ENCODE peak calls at places on chromosomes 1 and 21, in four cellular contexts. T is Karpas-422, O is PC-3, V is mammary epithelial cell. I is an unnamed sample. For H4K20me1, the result is how much of the 10 kb centered on the place peaks cover.

GRCh38 chr1:216721878-216722277 is 1.4 kb downstream of the ESRRG start:
- DNase-seq in O (no peak), T (no peak), V (no peak), I (no peak)

GRCh38 chr1:117886101-117886795 is 43.2 kb downstream of the GDAP2 start:
- DNase-seq in O (no peak), T (no peak), V (peak), I (no peak)

GRCh38 chr1:41328780-41329640 is 32.2 kb upstream of the FOXO6 start:
- DNase-seq in T (no peak), V (no peak), O (no peak), I (no peak)

GRCh38 chr1:226082959-226083302 is 20.4 kb downstream of the H3-3A start:
- DNase-seq in O (peak), T (no peak), V (peak), I (peak)

GRCh38 chr1:235739124-235739523 is 89.5 kb upstream of the GNG4 start:
- DNase-seq in O (peak), V (peak), T (no peak), I (no peak)

GRCh38 chr1:33365560-33365997 is 44.7 kb upstream of the A3GALT2 start:
- DNase-seq in O (no peak), T (no peak), V (no peak), I (no peak)

GRCh38 chr1:192724670-192725069 is 84.2 kb upstream of the RGS2 start:
- DNase-seq in T (no peak), V (peak), O (peak), I (peak)

GRCh38 chr1:235299514-235299858 is 28.5 kb downstream of the ARID4B start:
- DNase-seq in V (no peak), O (no peak), T (no peak), I (no peak)

GRCh38 chr1:121519042-121519755 is 334.4 kb downstream of the SRGAP2C start:
- DNase-seq in T (peak), O (peak), V (peak), I (peak)

GRCh38 chr21:26099610-26100219 is 70.9 kb downstream of the APP start:
- DNase-seq in V (no peak), T (no peak), O (no peak), I (no peak)

GRCh38 chr1:167943541-167943940 is 6.7 kb upstream of the MPC2 start:
- DNase-seq in V (peak), O (no peak), T (no peak), I (no peak)

GRCh38 chr1:167949770-167950169 is 12.9 kb upstream of the MPC2 start:
- DNase-seq in V (no peak), T (no peak), O (no peak), I (no peak)

GRCh38 chr1:167950569-167950968 is 13.7 kb upstream of the MPC2 start:
- DNase-seq in V (no peak), O (no peak), T (no peak), I (peak)

DNA sequence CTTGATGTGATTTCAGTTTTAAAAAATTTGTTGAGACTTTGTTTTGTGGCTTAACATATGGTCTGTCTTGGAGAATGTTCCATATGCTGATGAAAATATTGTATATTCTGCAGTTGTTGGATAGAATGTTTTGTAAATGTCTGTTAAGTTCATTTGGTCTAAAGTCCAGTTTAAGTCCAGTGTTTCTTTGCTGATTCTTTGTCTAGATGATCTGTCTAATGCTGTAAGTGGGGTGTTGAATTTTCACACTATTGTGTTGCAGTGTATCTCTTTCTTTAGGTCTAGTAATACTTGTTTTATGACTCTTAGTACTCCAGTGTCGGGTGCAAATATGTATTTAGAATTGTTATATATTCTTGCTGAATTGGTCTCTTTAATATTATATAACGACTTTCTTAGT is 10.9 kb upstream of the MPC2 start:
- DNase-seq in T (no peak), V (no peak), O (no peak), I (no peak)
- H4K20me1 ChIP-seq in T (under half), V (under half), O (under half), I (under half)

GRCh38 chr1:224700915-224701531 is 84.9 kb downstream of the CNIH3 start:
- DNase-seq in O (peak), T (peak), V (no peak), I (no peak)
- H3K4me3 ChIP-seq in O (no peak), T (no peak), V (no peak), I (no peak)

GRCh38 chr1:150386546-150387080 is 22.7 kb downstream of the RPRD2 start:
- DNase-seq in V (no peak), T (no peak), O (no peak), I (no peak)
- H4K20me1 ChIP-seq in V (under half), T (under half), O (under half), I (under half)

GRCh38 chr1:85850238-85850637 is 142.0 kb upstream of the ZNHIT6 start:
- DNase-seq in O (peak), V (peak), T (no peak), I (peak)
- H3K4me3 ChIP-seq in O (no peak), V (no peak), T (no peak), I (no peak)

GRCh38 chr1:75520028-75520427 is 90.9 kb downstream of the SLC44A5 start:
- DNase-seq in V (no peak), O (no peak), T (no peak), I (no peak)
- H4K20me1 ChIP-seq in V (under half), O (under half), T (under half), I (under half)

DNA sequence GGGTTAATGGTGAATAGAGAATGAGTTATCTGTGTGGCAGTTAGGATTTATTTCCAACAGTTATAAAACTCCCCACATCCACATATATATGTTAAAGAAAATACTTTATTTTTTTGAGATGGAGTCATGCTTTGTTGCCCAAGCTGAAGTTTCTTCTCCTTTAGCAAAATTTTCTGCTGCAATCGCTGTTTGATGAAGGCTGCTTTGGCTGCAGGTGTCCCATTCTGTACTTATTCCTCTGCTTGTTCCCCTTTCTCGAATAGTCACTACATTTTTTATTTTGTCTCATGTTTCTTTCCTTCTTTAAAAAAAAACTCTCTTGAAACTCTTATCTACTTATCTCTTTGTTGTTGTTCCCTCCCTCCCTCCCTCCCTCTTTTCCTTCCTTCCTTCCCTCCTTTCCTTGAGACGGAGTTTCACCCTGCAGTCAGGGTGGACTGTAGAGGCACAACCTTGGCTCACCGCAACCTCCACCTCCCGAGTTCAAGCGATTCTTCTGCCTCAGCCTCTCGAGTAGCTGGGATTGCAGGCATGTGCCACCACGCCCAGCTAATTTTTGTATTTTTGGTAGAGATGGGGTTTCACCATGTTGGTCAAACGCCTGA is 10.6 kb downstream of the OR2W3 start:
- DNase-seq in T (no peak), V (no peak), O (no peak), I (no peak)
- H3K4me3 ChIP-seq in T (no peak), V (no peak), O (peak), I (no peak)

GRCh38 chr1:88685239-88685604 is 1.1 kb downstream of the PKN2 start:
- DNase-seq in O (peak), V (no peak), T (no peak), I (peak)
- H4K20me1 ChIP-seq in O (under half), V (under half), T (under half), I (under half)

DNA sequence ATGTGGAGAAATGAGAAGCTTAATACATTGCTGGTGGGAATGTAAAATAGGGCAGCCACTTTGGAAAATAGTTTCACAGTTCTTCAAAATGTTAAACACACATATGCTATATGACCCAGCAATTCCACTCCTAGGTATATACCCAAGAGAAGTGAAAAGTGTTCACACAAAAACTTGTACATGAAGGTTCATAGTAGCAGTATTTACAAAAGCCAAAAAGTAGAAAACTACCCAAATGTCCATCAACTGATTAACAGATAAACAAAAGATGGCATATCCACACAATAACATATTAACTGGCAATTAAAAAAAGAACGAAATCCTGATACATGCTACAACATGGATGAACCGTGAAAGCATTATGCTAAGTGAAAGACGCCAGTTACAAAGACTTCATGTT is 33.7 kb downstream of the ARHGEF11 start:
- DNase-seq in O (no peak), V (no peak), T (no peak), I (no peak)
- H3K4me3 ChIP-seq in O (no peak), V (no peak), T (no peak), I (no peak)

GRCh38 chr1:177133977-177134538 is 30.5 kb downstream of the ASTN1 start:
- DNase-seq in V (no peak), T (no peak), O (no peak), I (no peak)

GRCh38 chr1:177142013-177142412 is 22.5 kb downstream of the ASTN1 start:
- DNase-seq in V (no peak), O (no peak), T (no peak), I (no peak)

GRCh38 chr1:177137814-177138213 is 26.7 kb downstream of the ASTN1 start:
- DNase-seq in V (no peak), T (no peak), O (no peak), I (no peak)

GRCh38 chr1:177135250-177135649 is 29.3 kb downstream of the ASTN1 start:
- DNase-seq in T (no peak), V (no peak), O (no peak), I (no peak)

GRCh38 chr1:177138347-177138746 is 26.2 kb downstream of the ASTN1 start:
- DNase-seq in T (no peak), V (no peak), O (no peak), I (no peak)
- H4K20me1 ChIP-seq in T (under half), V (under half), O (under half), I (under half)

GRCh38 chr1:1539310-1540014 is 962 bp downstream of the TMEM240 start:
- DNase-seq in V (no peak), O (no peak), T (no peak), I (peak)
- H3K4me3 ChIP-seq in V (no peak), O (no peak), T (no peak), I (peak)